ENCODE peak calls at places on chromosomes 13 and 19, in six cellular contexts. Y, X, C, M, T and R are unnamed samples.

GRCh38 chr13:40503966-40504591 is 162.4 kb downstream of the FOXO1 start:
- DNase-seq in Y (no peak), C (peak), T (no peak), M (no peak), X (no peak), R (no peak)

GRCh38 chr19:34363930-34364329 is 1.1 kb upstream of the GPI start:
- DNase-seq in X (no peak), C (no peak), T (no peak), Y (no peak), M (no peak), R (no peak)

GRCh38 chr13:35714588-35714987 is 238.1 kb upstream of the MAB21L1 start:
- DNase-seq in C (no peak), Y (no peak), X (no peak), M (no peak), T (no peak), R (no peak)

GRCh38 chr19:49689133-49690072 is at the start of gene ADM5:
- DNase-seq in Y (no peak), C (no peak), X (peak), T (no peak), M (no peak), R (peak)

GRCh38 chr13:113553541-113554332 is 30.8 kb upstream of the TFDP1 start:
- DNase-seq in C (no peak), X (no peak), T (no peak), Y (no peak), M (peak), R (no peak)

GRCh38 chr13:99465454-99465853 is 35.8 kb upstream of the TM9SF2 start:
- DNase-seq in X (no peak), M (no peak), C (no peak), Y (no peak), T (no peak), R (no peak)

GRCh38 chr13:59343993-59344780 is 819.5 kb downstream of the DIAPH3 start:
- DNase-seq in M (no peak), C (no peak), X (no peak), T (no peak), Y (no peak), R (no peak)

GRCh38 chr19:8877854-8878705 is 45.9 kb downstream of the MBD3L1 start:
- DNase-seq in C (no peak), Y (no peak), M (no peak), X (no peak), T (no peak), R (peak)

GRCh38 chr19:5587661-5588060 is 19.9 kb upstream of the TINCR start:
- DNase-seq in M (no peak), Y (no peak), T (no peak), C (no peak), X (no peak), R (no peak)

GRCh38 chr19:6674868-6675305 is 4.9 kb upstream of the TNFSF14 start:
- DNase-seq in C (peak), Y (peak), X (peak), T (peak), M (peak), R (peak)

GRCh38 chr19:50493171-50493570 is 16.5 kb upstream of the GARIN5A start:
- DNase-seq in T (no peak), X (no peak), C (no peak), M (no peak), Y (no peak), R (no peak)

GRCh38 chr13:97559981-97560380 is 126.0 kb downstream of the RAP2A start:
- DNase-seq in X (no peak), Y (no peak), T (no peak), C (no peak), M (no peak), R (no peak)

GRCh38 chr19:48442116-48443035 is 3.4 kb upstream of the GRWD1 start:
- DNase-seq in X (no peak), T (no peak), C (no peak), M (no peak), Y (no peak), R (no peak)

GRCh38 chr19:48443262-48443661 is 2.5 kb upstream of the GRWD1 start:
- DNase-seq in Y (no peak), X (no peak), M (no peak), T (no peak), C (no peak), R (no peak)

GRCh38 chr19:48444129-48444932 is 1.5 kb upstream of the GRWD1 start:
- DNase-seq in C (no peak), Y (no peak), T (no peak), M (no peak), X (no peak), R (no peak)

GRCh38 chr19:48444933-48445194 is 919 bp upstream of the GRWD1 start:
- DNase-seq in T (no peak), C (no peak), M (no peak), X (no peak), Y (no peak), R (no peak)

DNA sequence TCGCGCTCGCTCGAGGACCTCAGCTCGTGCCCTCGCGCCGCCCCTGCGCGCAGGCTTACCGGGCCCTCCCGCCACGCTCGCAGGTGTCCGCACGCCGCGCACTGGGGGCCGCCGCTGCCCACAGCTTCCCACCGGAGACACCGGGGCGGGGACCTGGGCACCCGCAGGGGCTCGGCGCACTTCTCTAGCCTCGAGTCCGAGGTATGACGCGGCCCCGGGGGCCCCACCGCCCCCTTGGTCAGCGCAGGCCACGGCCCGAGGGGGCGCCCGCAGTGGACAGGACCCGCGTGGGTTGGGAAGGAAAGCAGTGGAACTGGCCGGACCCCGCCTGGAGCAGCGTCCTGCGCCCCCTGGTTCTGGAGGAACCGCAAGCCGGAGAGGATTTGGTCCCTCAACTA is 2.1 kb upstream of the GRWD1 start:
- DNase-seq in X (no peak), Y (no peak), C (no peak), T (no peak), M (no peak), R (no peak)
- TF ChIP-seq CTCF in X (no peak), Y (no peak), C (no peak), T (no peak), M (no peak), R (no peak)

DNA sequence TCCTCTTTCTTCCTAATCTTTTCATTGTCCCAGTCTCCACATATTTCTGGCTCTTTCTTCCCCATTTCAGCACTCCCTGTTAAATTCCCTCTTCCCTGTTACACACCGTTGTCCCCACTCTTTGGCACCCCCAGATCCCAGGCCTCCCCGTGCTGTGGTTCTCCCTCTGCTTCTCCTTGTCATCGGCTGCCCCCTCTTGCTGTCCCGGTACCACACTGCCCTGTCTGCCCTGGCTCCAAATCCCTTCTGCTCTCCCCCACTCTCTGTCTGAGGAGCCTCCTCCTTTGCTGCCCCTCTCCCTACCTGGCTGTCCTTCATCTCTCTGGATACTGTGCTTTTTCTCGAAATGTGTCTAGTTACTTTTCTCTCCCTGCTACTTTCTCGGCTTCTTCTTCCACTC is 978 bp downstream of the ZNF415 start:
- DNase-seq in M (no peak), T (no peak), Y (no peak), X (peak), C (no peak), R (no peak)
- H3K4me3 ChIP-seq in M (peak), T (peak), Y (no peak), X (peak), C (peak), R (no peak)

GRCh38 chr13:107144432-107144831 is 576.5 kb upstream of the ARGLU1 start:
- DNase-seq in X (no peak), M (no peak), C (peak), Y (no peak), T (no peak), R (no peak)
- TF ChIP-seq CTCF in X (peak), M (no peak), C (no peak), Y (no peak), T (peak), R (no peak)

DNA sequence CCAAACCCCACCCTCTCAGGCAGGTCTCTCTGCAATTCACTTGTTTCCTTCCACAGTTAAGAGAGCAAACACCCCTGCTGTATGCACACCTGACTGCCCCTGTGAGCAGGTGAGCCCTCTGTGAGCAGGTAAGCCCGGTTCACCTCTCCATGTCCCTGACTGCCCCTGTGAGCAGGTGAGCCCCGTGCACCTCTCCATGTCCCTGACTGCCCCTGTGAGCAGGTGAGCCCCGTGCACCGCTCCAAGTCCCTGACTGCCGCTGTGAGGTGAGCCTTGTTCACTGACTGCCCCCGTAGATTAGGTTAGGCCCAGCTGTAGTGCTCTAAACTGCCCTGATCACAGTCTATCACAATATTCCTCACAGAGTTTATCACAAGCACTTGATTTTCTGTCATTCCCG is 29.2 kb downstream of the TMTC4 start:
- DNase-seq in M (no peak), C (no peak), X (no peak), T (no peak), Y (no peak), R (no peak)
- H3K4me3 ChIP-seq in M (no peak), C (no peak), X (no peak), T (no peak), Y (no peak), R (no peak)

GRCh38 chr19:13717194-13717643 is 47.1 kb upstream of the MRI1 start:
- DNase-seq in X (no peak), T (no peak), C (peak), M (no peak), Y (no peak), R (no peak)
- TF ChIP-seq CTCF in X (no peak), T (no peak), C (no peak), M (no peak), Y (no peak), R (no peak)

DNA sequence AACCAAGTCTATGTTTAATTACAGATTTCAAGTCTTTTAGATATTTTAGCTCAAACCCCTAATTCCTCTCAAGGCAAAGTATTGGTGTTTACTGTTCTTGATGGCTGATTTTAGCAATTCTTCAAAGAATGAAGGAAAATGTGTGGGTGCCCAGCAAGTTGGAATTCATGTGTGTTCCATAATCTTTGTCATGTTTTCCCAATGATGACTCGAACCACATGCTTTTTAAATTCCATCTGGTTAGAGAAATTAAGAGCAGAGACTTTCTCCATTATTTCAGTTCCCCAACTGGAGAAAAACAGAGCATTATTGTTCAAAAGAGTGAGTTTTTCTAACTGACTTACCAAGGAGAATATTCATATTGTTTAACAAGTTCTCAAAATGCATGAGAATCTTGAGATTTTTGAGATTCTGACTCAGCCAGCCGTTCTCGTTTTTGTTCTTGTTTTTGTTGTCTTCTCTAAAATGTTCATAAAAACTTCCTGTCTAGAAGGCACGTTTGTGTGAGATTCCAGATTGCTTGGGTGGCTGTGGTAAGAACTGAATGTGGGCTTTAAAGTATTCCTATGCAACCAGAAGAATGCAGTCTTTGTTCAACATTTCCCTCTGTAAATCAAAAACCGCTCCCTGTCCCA is 404.7 kb downstream of the IRS2 start:
- DNase-seq in X (no peak), T (no peak), Y (no peak), M (no peak), C (peak), R (no peak)
- H3K4me3 ChIP-seq in X (no peak), T (no peak), Y (no peak), M (no peak), C (no peak), R (no peak)